ENCODE peak calls at places on chromosomes 12 and 14, in five cellular contexts. X is endothelial cell, E is NCI-H510A treated with DMSO at 0.1 percent for 48 hours, A is stomach, U is mucosa of gallbladder. T is an unnamed sample.

GRCh38 chr12:76199808-76200207 is 115.3 kb upstream of the NAP1L1 start:
- DNase-seq in U (no peak), A (no peak), E (no peak), X (no peak), T (no peak)

GRCh38 chr12:27297576-27297975 is 35.1 kb upstream of the BMAL2 start:
- DNase-seq in A (no peak), X (no peak), U (no peak), E (no peak), T (no peak)

GRCh38 chr12:108248011-108248410 is 91.1 kb downstream of the CMKLR1 start:
- DNase-seq in X (no peak), U (no peak), E (no peak), A (no peak), T (no peak)

GRCh38 chr12:46609281-46609623 is 216.5 kb downstream of the SLC38A4 start:
- DNase-seq in X (no peak), U (no peak), A (no peak), E (no peak), T (no peak)

GRCh38 chr12:53660064-53660463 is 15.8 kb downstream of the ATP5MC2 start:
- DNase-seq in E (no peak), X (no peak), U (peak), A (no peak), T (peak)

GRCh38 chr12:49983892-49984291 is 11.1 kb downstream of the AQP6 start:
- DNase-seq in A (no peak), X (no peak), E (no peak), U (no peak), T (no peak)

GRCh38 chr14:83566567-83566966 is 1963.4 kb upstream of the FLRT2 start:
- DNase-seq in U (no peak), A (no peak), X (no peak), E (no peak), T (no peak)

GRCh38 chr14:100609331-100609870 is 22.2 kb upstream of the BEGAIN start:
- DNase-seq in A (no peak), E (no peak), X (no peak), U (no peak), T (no peak)

GRCh38 chr12:39763894-39764176 is 144.2 kb upstream of the ABCD2 start:
- DNase-seq in E (no peak), X (no peak), U (no peak), A (no peak), T (no peak)

GRCh38 chr14:103623883-103624482 is 5.0 kb upstream of the KLC1 start:
- DNase-seq in E (no peak), A (peak), X (no peak), U (no peak), T (peak)

T was measured in transverse colon.